ENCODE peak calls at places on chromosomes 11 and 22, in nine cellular contexts. B is ascending aorta; Z is thoracic aorta; A is K562; R is gastrocnemius medialis; M is activated CD8-positive, alpha-beta T cell treated with anti-CD3 and anti-CD28 coated beads for 36 hours; W is fibroblast of lung; H is neural crest cell; C is tibial nerve. L is an unnamed sample.

GRCh38 chr22:30422481-30423295 is 2.9 kb upstream of the MTFP1 start:
- DNase-seq in B (peak; percentile 95), Z (peak; percentile 72), A (peak; percentile 40), R (peak; percentile 79), M (peak; percentile 67), W (peak; percentile 98), H (no peak), C (peak; percentile 60), L (no peak)

GRCh38 chr11:45919276-45919675 is 1.6 kb upstream of the PEX16 start:
- DNase-seq in B (no peak), Z (no peak), A (no peak), R (no peak), M (no peak), W (no peak), H (no peak), C (no peak), L (no peak)

GRCh38 chr11:118895093-118896039 is 11.7 kb downstream of the CXCR5 start:
- DNase-seq in B (no peak), Z (no peak), A (no peak), R (no peak), M (peak; percentile 88), W (no peak), H (no peak), C (no peak), L (no peak)

GRCh38 chr11:66589996-66590675 is 2.7 kb downstream of the CCDC87 start:
- DNase-seq in B (no peak), Z (no peak), A (no peak), R (no peak), M (no peak), W (no peak), H (no peak), C (no peak), L (no peak)

GRCh38 chr11:78801161-78801884 is 226.7 kb upstream of the NARS2 start:
- DNase-seq in B (peak; percentile 83), Z (peak; percentile 6), A (no peak), R (peak; percentile 13), M (no peak), W (peak; percentile 98), H (no peak), C (no peak), L (no peak)

GRCh38 chr11:29656557-29656956 is 360.3 kb downstream of the KCNA4 start:
- DNase-seq in B (no peak), Z (no peak), A (no peak), R (no peak), M (no peak), W (no peak), H (no peak), C (no peak), L (no peak)

GRCh38 chr11:116108161-116108560 is 603.9 kb upstream of the CADM1 start:
- DNase-seq in B (no peak), Z (no peak), A (no peak), R (no peak), M (no peak), W (peak; percentile 11), H (no peak), C (no peak), L (no peak)

GRCh38 chr22:28001171-28001835 is 82.2 kb upstream of the PITPNB start:
- DNase-seq in B (no peak), Z (no peak), A (no peak), R (no peak), M (no peak), W (no peak), H (no peak), C (no peak), L (no peak)

GRCh38 chr11:65551572-65552398 is 6.4 kb downstream of the LTBP3 start:
- DNase-seq in B (no peak), Z (no peak), A (peak; percentile 54), R (no peak), M (peak; percentile 77), W (no peak), H (no peak), C (no peak), L (peak; percentile 71)

GRCh38 chr11:33375688-33376311 is 118.6 kb downstream of the HIPK3 start:
- DNase-seq in B (no peak), Z (no peak), A (no peak), R (no peak), M (no peak), W (peak; percentile 46), H (peak; percentile 45), C (no peak), L (peak; percentile 20)

GRCh38 chr22:25841775-25842174 is 99.8 kb downstream of the MYO18B start:
- DNase-seq in B (no peak), Z (no peak), A (no peak), R (no peak), M (no peak), W (no peak), H (no peak), C (no peak), L (no peak)

GRCh38 chr22:20268350-20269012 is 363 bp upstream of the RTN4R start:
- DNase-seq in B (peak; percentile 72), Z (no peak), A (peak; percentile 93), R (no peak), M (peak; percentile 65), W (peak; percentile 37), H (peak; percentile 72), C (no peak), L (peak; percentile 85)

GRCh38 chr11:86678823-86679222 is 6.4 kb upstream of the ME3 start:
- DNase-seq in B (no peak), Z (no peak), A (no peak), R (no peak), M (no peak), W (peak; percentile 89), H (no peak), C (no peak), L (no peak)

GRCh38 chr22:36329217-36330078 is 58.3 kb downstream of the MYH9 start:
- DNase-seq in B (peak; percentile 97), Z (peak; percentile 78), A (peak; percentile 71), R (no peak), M (peak; percentile 95), W (peak; percentile 99), H (no peak), C (no peak), L (peak; percentile 76)

GRCh38 chr11:76690736-76691135 is 20.2 kb upstream of the LRRC32 start:
- DNase-seq in B (no peak), Z (no peak), A (no peak), R (no peak), M (no peak), W (no peak), H (no peak), C (no peak), L (no peak)

GRCh38 chr11:95485115-95485900 is 254.3 kb upstream of the SESN3 start:
- DNase-seq in B (no peak), Z (no peak), A (no peak), R (no peak), M (no peak), W (peak; percentile 89), H (no peak), C (no peak), L (no peak)

GRCh38 chr22:28426346-28427132 is 253.1 kb downstream of the TTC28 start:
- DNase-seq in B (no peak), Z (no peak), A (no peak), R (no peak), M (no peak), W (peak; percentile 79), H (no peak), C (no peak), L (no peak)

GRCh38 chr11:17986007-17986710 is 26.7 kb downstream of the SERGEF start:
- DNase-seq in B (peak; percentile 71), Z (no peak), A (no peak), R (peak; percentile 9), M (no peak), W (peak; percentile 83), H (no peak), C (no peak), L (no peak)

GRCh38 chr11:73353422-73353821 is 22.8 kb upstream of the RELT start:
- DNase-seq in B (no peak), Z (no peak), A (no peak), R (no peak), M (no peak), W (no peak), H (no peak), C (no peak), L (no peak)

DNA sequence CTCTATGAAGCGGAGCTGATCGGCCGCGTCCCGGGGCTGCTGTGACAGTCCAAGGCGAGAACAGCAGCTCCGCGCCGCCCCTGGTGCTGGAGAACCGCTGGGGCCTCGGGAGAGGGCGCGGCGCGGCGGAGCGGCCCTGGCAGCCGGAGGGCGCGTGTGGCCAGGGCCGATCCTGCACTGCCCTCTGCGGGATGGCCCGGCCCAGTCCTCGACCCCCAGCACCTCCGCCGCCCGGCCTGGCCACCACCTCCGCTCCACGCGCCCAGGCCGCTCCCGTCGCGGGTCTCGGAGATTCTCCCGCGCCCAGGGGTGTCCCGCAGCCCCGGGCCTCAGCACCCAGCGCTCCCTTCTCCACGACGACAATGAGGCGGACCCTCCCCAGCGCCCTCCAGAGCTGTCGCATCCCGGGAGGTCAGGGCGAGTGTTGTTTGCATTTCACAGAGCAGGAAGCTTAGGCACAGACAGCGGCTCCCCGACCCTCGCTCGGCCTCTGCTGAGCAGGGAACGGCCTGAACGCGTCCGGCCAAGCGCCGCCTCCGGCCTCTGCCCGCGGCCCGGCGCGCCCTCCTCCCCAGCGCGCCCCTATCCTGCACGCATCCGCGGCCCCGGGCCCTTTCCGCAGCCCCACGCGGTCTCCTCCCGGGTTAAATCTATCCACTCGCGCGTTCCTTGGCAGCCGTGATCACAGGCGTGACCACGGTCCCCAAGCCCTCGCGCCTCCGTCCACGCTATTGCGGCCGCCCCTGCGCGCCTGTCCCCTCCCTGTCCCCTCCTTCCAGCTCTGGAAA is 109.7 kb downstream of the WNT7B start:
- DNase-seq in B (no peak), Z (no peak), A (no peak), R (no peak), M (no peak), W (no peak), H (peak; percentile 44), C (no peak), L (peak; percentile 55)
- TF ChIP-seq CTCF in B (peak; percentile 30), Z (peak; percentile 37), A (no peak), R (no peak), M (no peak), W (peak; percentile 15), H (peak; percentile 46), C (no peak), L (no peak)

DNA sequence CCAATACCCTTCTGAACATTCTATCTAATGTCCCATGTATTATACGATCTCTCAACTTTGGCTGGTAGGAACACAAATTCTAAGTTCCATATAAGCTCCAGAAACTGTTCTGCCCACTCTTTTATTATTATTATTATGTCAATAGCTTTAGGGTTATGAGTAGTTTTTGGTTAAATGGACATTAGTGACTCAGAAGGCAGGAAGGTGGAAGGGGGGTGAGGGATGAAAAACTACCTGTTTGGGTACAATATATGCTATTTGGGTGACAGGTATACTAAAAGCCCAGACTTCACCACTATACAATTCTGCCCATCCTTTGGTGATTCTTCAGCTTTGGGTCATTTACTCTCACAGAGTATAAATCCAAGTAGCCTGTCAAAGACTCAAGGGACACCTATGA is 22.5 kb upstream of the TRIM29 start:
- DNase-seq in B (no peak), Z (no peak), A (no peak), R (no peak), M (no peak), W (no peak), H (no peak), C (no peak), L (no peak)
- TF ChIP-seq CTCF in B (no peak), Z (no peak), A (no peak), R (no peak), M (no peak), W (no peak), H (no peak), C (no peak), L (no peak)

GRCh38 chr11:113833151-113833550 is 42.2 kb downstream of the USP28 start:
- DNase-seq in B (no peak), Z (no peak), A (no peak), R (no peak), M (no peak), W (no peak), H (no peak), C (no peak), L (no peak)
- TF ChIP-seq CTCF in B (no peak), Z (no peak), A (no peak), R (no peak), M (no peak), W (no peak), H (no peak), C (no peak), L (no peak)

GRCh38 chr11:16883179-16883578 is 131.0 kb downstream of the PLEKHA7 start:
- DNase-seq in B (no peak), Z (no peak), A (peak; percentile 64), R (peak; percentile 20), M (no peak), W (no peak), H (no peak), C (no peak), L (no peak)
- TF ChIP-seq CTCF in B (no peak), Z (no peak), A (peak; percentile 73), R (no peak), M (no peak), W (no peak), H (no peak), C (no peak), L (no peak)

L was measured in endothelial cell.